ENCODE peak calls at places on chromosome 1, in six cellular contexts. F, T, J, Q, N and G are unnamed samples.

GRCh38 chr1:223289621-223290020 is 74.4 kb downstream of the SUSD4 start:
- DNase-seq in T (no peak), J (no peak), N (no peak), F (no peak), Q (no peak), G (no peak)

GRCh38 chr1:206512521-206513180 is 5.3 kb downstream of the RASSF5 start:
- DNase-seq in J (peak), F (no peak), T (no peak), Q (no peak), N (no peak), G (no peak)

GRCh38 chr1:52045236-52045635 is 9.8 kb downstream of the TXNDC12 start:
- DNase-seq in Q (no peak), N (no peak), T (no peak), J (no peak), F (no peak), G (no peak)

GRCh38 chr1:97433520-97434175 is 487.2 kb downstream of the DPYD start:
- DNase-seq in F (no peak), T (no peak), J (no peak), Q (peak), N (no peak), G (peak)

GRCh38 chr1:226625832-226626576 is 77.4 kb downstream of the STUM start:
- DNase-seq in J (peak), F (no peak), Q (no peak), T (no peak), N (no peak), G (no peak)

GRCh38 chr1:241551759-241552638 is 19.8 kb downstream of the KMO start:
- DNase-seq in T (no peak), J (no peak), Q (no peak), N (no peak), F (no peak), G (no peak)

GRCh38 chr1:215793210-215793609 is 226.1 kb downstream of the KCTD3 start:
- DNase-seq in T (no peak), N (no peak), J (no peak), Q (peak), F (no peak), G (peak)

GRCh38 chr1:201648911-201649775 is 110.2 kb downstream of the NAV1 start:
- DNase-seq in J (peak), T (peak), Q (peak), F (no peak), N (peak), G (no peak)

GRCh38 chr1:231139659-231140650 is 21.9 kb upstream of the TRIM67 start:
- DNase-seq in Q (no peak), N (no peak), F (no peak), T (no peak), J (no peak), G (peak)

GRCh38 chr1:188096521-188096920 is 1267.8 kb downstream of the PLA2G4A start:
- DNase-seq in N (no peak), T (no peak), J (no peak), Q (no peak), F (no peak), G (no peak)

GRCh38 chr1:192904438-192904895 is 95.6 kb downstream of the RGS2 start:
- DNase-seq in F (no peak), N (no peak), Q (peak), T (peak), J (no peak), G (peak)

GRCh38 chr1:155322571-155322952 is 1.9 kb downstream of the RUSC1 start:
- DNase-seq in N (peak), T (peak), J (no peak), Q (peak), F (no peak), G (peak)

GRCh38 chr1:201214886-201215285 is 24.3 kb downstream of the IGFN1 start:
- DNase-seq in J (peak), T (no peak), N (no peak), F (no peak), Q (no peak), G (no peak)

GRCh38 chr1:68010094-68010493 is 40.3 kb downstream of the DIRAS3 start:
- DNase-seq in F (no peak), Q (peak), N (no peak), T (peak), J (no peak), G (peak)

GRCh38 chr1:174743654-174744561 is 255.8 kb upstream of the CACYBP start:
- DNase-seq in Q (peak), T (peak), N (peak), F (no peak), J (no peak), G (peak)

GRCh38 chr1:1431845-1432565 is 3.5 kb upstream of the VWA1 start:
- DNase-seq in N (peak), J (peak), F (no peak), Q (no peak), T (no peak), G (peak)

GRCh38 chr1:26405281-26405915 is 5.2 kb upstream of the LIN28A start:
- DNase-seq in F (no peak), J (no peak), Q (no peak), T (no peak), N (no peak), G (peak)

GRCh38 chr1:162942903-162943567 is 82.1 kb upstream of the CCDC190 start:
- DNase-seq in T (no peak), J (no peak), F (no peak), Q (peak), N (no peak), G (peak)

GRCh38 chr1:119475866-119476439 is 31.1 kb upstream of the HSD3B1 start:
- DNase-seq in J (peak), Q (peak), T (peak), F (no peak), N (peak), G (peak)

GRCh38 chr1:17232759-17233661 is 15.9 kb upstream of the PADI3 start:
- DNase-seq in Q (peak), N (no peak), T (peak), F (no peak), J (no peak), G (peak)

GRCh38 chr1:209808059-209808494 is 2.1 kb upstream of the IRF6 start:
- DNase-seq in Q (peak), T (peak), N (no peak), J (no peak), F (no peak), G (peak)

GRCh38 chr1:78303620-78304019 is 187.2 kb upstream of the PTGFR start:
- DNase-seq in J (no peak), N (no peak), T (peak), F (no peak), Q (no peak), G (peak)

GRCh38 chr1:6466023-6466422 is at the start of gene TNFRSF25:
- DNase-seq in Q (no peak), T (no peak), N (peak), F (no peak), J (no peak), G (no peak)

GRCh38 chr1:207888647-207889046 is 22.3 kb downstream of the CD34 start:
- DNase-seq in F (no peak), J (no peak), T (peak), N (no peak), Q (no peak), G (peak)

GRCh38 chr1:39204441-39205081 is at the start of gene MACF1:
- DNase-seq in J (no peak), F (no peak), T (peak), Q (peak), N (peak), G (peak)

GRCh38 chr1:174957829-174958228 is 41.9 kb upstream of the CACYBP start:
- DNase-seq in J (no peak), N (no peak), F (no peak), T (no peak), Q (no peak), G (no peak)

GRCh38 chr1:153629343-153629665 is 1.1 kb downstream of the S100A1 start:
- DNase-seq in N (no peak), T (no peak), J (peak), F (no peak), Q (no peak), G (no peak)

GRCh38 chr1:9874959-9875635 is 35.0 kb downstream of the CTNNBIP1 start:
- DNase-seq in N (peak), F (no peak), Q (peak), J (peak), T (peak), G (peak)

GRCh38 chr1:33348676-33349080 is 27.8 kb upstream of the A3GALT2 start:
- DNase-seq in N (no peak), F (no peak), T (peak), J (no peak), Q (no peak), G (no peak)